ENCODE peak calls at places on chromosomes 3 and 15, in eight cellular contexts. B is transverse colon, D is breast epithelium, G is K562, O is adrenal gland, F is ovary, A is stomach, N is IMR-90. U is an unnamed sample.

GRCh38 chr3:193660698-193661400 is 67.8 kb downstream of the OPA1 start:
- DNase-seq in B (no peak), D (no peak), G (peak), O (no peak), F (no peak), A (no peak), N (peak), U (no peak)

GRCh38 chr3:73549071-73549600 is 75.6 kb downstream of the PDZRN3 start:
- DNase-seq in B (no peak), D (no peak), G (no peak), O (no peak), F (no peak), A (no peak), N (no peak), U (no peak)

GRCh38 chr3:32257641-32258438 is 19.4 kb downstream of the CMTM8 start:
- DNase-seq in B (no peak), D (no peak), G (no peak), O (no peak), F (no peak), A (no peak), N (no peak), U (no peak)

GRCh38 chr3:126349071-126349470 is 8.1 kb downstream of the KLF15 start:
- DNase-seq in B (peak), D (no peak), G (no peak), O (no peak), F (peak), A (peak), N (no peak), U (no peak)

GRCh38 chr3:34635352-34635850 is 837.0 kb downstream of the PDCD6IP start:
- DNase-seq in B (no peak), D (no peak), G (no peak), O (no peak), F (no peak), A (no peak), N (no peak), U (no peak)

GRCh38 chr3:184395320-184395660 is 15.4 kb downstream of the CHRD start:
- DNase-seq in B (no peak), D (no peak), G (no peak), O (no peak), F (peak), A (no peak), N (no peak), U (no peak)

GRCh38 chr3:29141912-29142262 is 139.0 kb upstream of the RBMS3 start:
- DNase-seq in B (no peak), D (no peak), G (no peak), O (no peak), F (no peak), A (no peak), N (no peak), U (no peak)

GRCh38 chr3:156416846-156417581 is 137.9 kb downstream of the SSR3 start:
- DNase-seq in B (no peak), D (no peak), G (no peak), O (no peak), F (no peak), A (no peak), N (no peak), U (no peak)

DNA sequence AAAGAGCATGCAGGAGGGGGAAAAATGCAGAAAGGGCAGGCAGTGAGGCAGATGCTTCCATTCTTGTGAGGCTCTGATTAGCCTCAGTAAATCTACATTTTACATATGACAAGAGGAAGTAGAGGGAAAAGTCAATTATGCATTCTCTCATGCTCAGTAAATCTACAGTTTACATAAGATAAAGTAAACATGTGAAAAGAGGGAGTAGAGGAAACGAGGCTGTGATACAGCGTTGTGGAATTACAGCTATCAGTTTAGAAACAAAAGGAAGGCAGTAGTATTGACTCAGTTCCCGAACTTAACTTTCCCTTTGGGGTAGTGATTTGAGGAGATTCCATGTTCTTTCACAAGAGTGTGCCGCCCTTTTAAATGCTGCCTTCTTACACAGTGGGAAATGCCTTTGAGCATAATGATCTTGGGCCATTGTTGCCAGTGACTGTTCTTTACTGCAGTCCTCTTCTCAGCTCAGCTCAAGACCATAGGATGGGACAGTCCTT is 39.3 kb downstream of the OSTN start:
- DNase-seq in B (no peak), D (no peak), G (no peak), O (no peak), F (no peak), A (no peak), N (peak), U (no peak)
- TF ChIP-seq POLR2A in B (no peak), D (no peak), G (no peak), O (no peak), F (no peak), A (no peak), N (no peak), U (no peak)

GRCh38 chr3:13018561-13019242 is 54.5 kb downstream of the IQSEC1 start:
- DNase-seq in B (peak), D (no peak), G (no peak), O (no peak), F (no peak), A (no peak), N (no peak), U (no peak)
- H3K27ac ChIP-seq in B (peak), D (peak), G (no peak), O (peak), F (no peak), A (peak), N (no peak), U (no peak)

DNA sequence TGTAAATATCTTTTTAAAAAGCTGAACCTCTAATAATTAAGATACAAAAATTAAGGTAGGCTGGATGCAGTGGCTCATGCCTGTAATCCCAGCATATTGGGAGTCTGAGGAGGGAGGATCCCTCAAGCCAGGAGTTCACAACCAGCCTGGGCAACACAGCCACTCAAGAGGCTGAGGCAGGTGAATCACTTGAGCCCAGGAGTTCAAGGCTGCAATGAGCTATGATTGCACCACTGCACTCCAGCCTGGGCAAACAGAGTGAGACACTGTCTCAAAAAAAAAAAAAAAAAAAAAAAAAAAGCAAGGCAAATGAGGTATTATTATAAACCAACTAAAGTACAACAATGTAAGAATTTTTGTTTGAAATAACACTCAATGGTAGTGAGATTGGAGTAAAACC is 47.6 kb downstream of the EFHB start:
- DNase-seq in B (no peak), D (no peak), G (no peak), O (peak), F (no peak), A (no peak), N (no peak), U (no peak)
- H3K4me3 ChIP-seq in B (no peak), D (no peak), G (no peak), O (no peak), F (no peak), A (no peak), N (no peak), U (no peak)

GRCh38 chr3:98577178-98577895 is 16.1 kb downstream of the CPOX start:
- DNase-seq in B (no peak), D (no peak), G (no peak), O (no peak), F (no peak), A (no peak), N (peak), U (no peak)
- TF ChIP-seq POLR2A in B (no peak), D (no peak), G (no peak), O (no peak), F (no peak), A (no peak), N (no peak), U (no peak)

GRCh38 chr3:196936288-196936687 is 6.0 kb downstream of the NCBP2 start:
- DNase-seq in B (no peak), D (no peak), G (no peak), O (no peak), F (no peak), A (no peak), N (no peak), U (no peak)

GRCh38 chr3:196932600-196932999 is 9.7 kb downstream of the NCBP2 start:
- DNase-seq in B (no peak), D (no peak), G (no peak), O (no peak), F (no peak), A (no peak), N (no peak), U (no peak)

GRCh38 chr3:196927571-196928453 is 14.5 kb downstream of the NCBP2 start:
- DNase-seq in B (no peak), D (no peak), G (no peak), O (no peak), F (no peak), A (no peak), N (no peak), U (no peak)

GRCh38 chr3:196931828-196932587 is 10.3 kb downstream of the NCBP2 start:
- DNase-seq in B (no peak), D (no peak), G (no peak), O (no peak), F (no peak), A (no peak), N (no peak), U (no peak)

GRCh38 chr3:196931157-196931556 is 11.2 kb downstream of the NCBP2 start:
- DNase-seq in B (no peak), D (no peak), G (no peak), O (no peak), F (no peak), A (no peak), N (no peak), U (no peak)
- H3K27ac ChIP-seq in B (no peak), D (no peak), G (no peak), O (no peak), F (no peak), A (no peak), N (no peak), U (no peak)

GRCh38 chr15:73633991-73634495 is 854 bp upstream of the NPTN start:
- DNase-seq in B (no peak), D (peak), G (no peak), O (no peak), F (no peak), A (no peak), N (peak), U (no peak)
- H3K4me3 ChIP-seq in B (peak), D (peak), G (peak), O (no peak), F (peak), A (peak), N (no peak), U (peak)

DNA sequence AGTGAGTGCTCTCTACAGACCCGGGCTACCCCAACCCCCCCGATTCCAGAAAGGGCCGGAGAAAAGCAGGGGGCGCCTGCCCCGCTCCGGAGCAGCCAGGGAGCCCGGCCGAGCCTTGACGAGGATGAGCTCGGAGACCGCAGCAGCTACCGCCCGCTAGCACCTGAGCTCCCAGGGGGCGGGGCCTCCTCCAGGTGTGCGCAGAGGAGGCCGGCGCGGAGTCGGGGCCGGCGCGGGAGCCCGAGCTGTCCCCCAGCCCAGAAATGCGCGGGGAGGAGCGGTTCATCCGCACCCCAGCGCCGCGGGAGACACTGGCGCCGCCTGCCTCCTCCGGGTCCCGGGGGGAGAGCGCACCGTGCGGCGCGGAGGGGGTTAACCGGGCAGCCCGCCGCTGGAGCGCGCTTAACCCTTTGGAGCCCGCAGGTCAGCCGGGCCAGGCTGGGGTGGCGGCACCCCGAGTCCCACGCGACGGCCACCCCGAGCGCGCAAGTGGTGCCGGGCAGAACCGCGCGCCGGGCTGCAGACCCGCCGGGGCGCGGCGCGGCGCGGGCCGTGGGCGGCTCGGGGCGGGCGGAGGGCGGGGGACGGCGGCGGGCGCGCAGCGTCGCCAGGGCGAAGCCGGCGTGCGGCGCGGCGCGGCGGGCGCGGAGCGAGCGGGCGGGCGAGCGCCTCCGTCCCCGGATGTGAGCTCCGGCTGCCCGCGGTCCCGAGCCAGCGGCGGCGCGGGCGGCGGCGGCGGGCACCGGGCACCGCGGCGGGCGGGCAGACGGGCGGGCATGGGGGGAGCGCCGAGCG is at the start of gene CACNA1D:
- DNase-seq in B (peak), D (peak), G (no peak), O (no peak), F (peak), A (peak), N (no peak), U (peak)
- TF ChIP-seq POLR2A in B (peak), D (no peak), G (no peak), O (no peak), F (no peak), A (no peak), N (no peak), U (no peak)

GRCh38 chr15:59152694-59153450 is 47.9 kb downstream of the CCNB2 start:
- DNase-seq in B (no peak), D (no peak), G (no peak), O (no peak), F (no peak), A (no peak), N (no peak), U (no peak)
- H3K27ac ChIP-seq in B (no peak), D (peak), G (no peak), O (no peak), F (no peak), A (no peak), N (no peak), U (no peak)

GRCh38 chr3:113696658-113697191 is 283 bp upstream of the USF3 start:
- DNase-seq in B (peak), D (peak), G (peak), O (peak), F (peak), A (peak), N (peak), U (peak)

GRCh38 chr3:113695818-113696645 is at the start of gene USF3:
- DNase-seq in B (peak), D (peak), G (peak), O (peak), F (peak), A (peak), N (peak), U (peak)

GRCh38 chr3:113697192-113698090 is 999 bp upstream of the USF3 start:
- DNase-seq in B (peak), D (peak), G (peak), O (peak), F (peak), A (no peak), N (peak), U (no peak)

GRCh38 chr3:113698891-113699465 is 2.5 kb upstream of the USF3 start:
- DNase-seq in B (peak), D (no peak), G (peak), O (no peak), F (peak), A (no peak), N (peak), U (no peak)

GRCh38 chr3:113698213-113698742 is 1.8 kb upstream of the USF3 start:
- DNase-seq in B (no peak), D (no peak), G (no peak), O (no peak), F (no peak), A (no peak), N (no peak), U (no peak)
- H3K4me3 ChIP-seq in B (no peak), D (peak), G (no peak), O (no peak), F (no peak), A (no peak), N (no peak), U (no peak)

DNA sequence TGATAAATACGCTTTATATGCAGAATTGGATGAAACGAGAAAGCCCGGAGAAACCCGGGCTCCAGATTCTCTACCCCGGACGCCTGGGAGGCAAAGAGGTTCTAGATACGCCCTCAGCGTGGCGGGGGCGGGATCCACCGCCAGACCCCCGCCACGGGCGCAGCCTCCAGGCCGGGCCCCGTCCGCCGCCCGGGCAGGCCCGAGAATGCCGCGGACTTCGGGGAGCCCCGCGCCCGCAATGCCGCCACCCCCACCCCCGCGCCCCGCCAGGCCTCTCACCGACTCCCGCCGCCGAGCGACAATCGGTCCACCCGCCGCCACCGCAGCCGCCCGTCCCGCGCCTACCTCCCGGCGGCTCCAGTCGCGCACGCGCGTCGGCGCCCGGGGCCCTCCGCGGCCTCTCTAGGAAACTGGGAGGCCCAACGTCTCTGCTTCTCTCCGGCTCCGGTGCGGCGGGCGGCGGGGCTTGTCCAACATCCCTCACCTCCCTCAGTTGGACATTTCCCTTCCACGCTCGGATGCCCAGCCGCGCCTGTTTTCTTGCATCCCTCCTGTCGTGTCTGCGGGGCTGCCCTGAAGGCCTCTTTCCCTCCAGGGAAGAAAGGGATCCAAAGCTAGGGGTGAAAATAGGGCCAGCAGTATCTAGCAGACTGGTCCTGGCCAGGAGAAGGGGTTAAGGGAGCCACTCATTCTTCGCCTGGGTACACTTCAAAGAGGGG is at the start of gene ZNF445:
- DNase-seq in B (peak), D (peak), G (peak), O (peak), F (peak), A (peak), N (peak), U (peak)
- TF ChIP-seq POLR2A in B (no peak), D (no peak), G (peak), O (peak), F (no peak), A (no peak), N (peak), U (no peak)